ENCODE peak calls at places on chromosomes 13 and 19, in six cellular contexts. One of them, this sample, is unnamed.

GRCh38 chr13:42981317-42981716 is 10.7 kb downstream of the EPSTI1 start:
- DNase-seq in AG09309: no peak
- DNase-seq in B cell: no peak
- DNase-seq in fibroblast of mammary gland: peak; percentile 79
- DNase-seq in H9: no peak
- DNase-seq in Caco-2: no peak
- DNase-seq in this sample: no peak

GRCh38 chr19:1313695-1314613 is 28.3 kb downstream of the EFNA2 start:
- DNase-seq in AG09309: no peak
- DNase-seq in B cell: no peak
- DNase-seq in fibroblast of mammary gland: no peak
- DNase-seq in H9: no peak
- DNase-seq in Caco-2: no peak
- DNase-seq in this sample: peak; percentile 82

GRCh38 chr19:36489920-36490415 is 607 bp upstream of the ZNF566 start:
- DNase-seq in AG09309: peak; percentile 83
- DNase-seq in B cell: peak; percentile 82
- DNase-seq in fibroblast of mammary gland: peak; percentile 90
- DNase-seq in H9: peak; percentile 96
- DNase-seq in Caco-2: peak; percentile 95
- DNase-seq in this sample: peak; percentile 69

GRCh38 chr19:10011974-10012373 is 1.3 kb upstream of the RDH8 start:
- DNase-seq in AG09309: no peak
- DNase-seq in B cell: no peak
- DNase-seq in fibroblast of mammary gland: no peak
- DNase-seq in H9: no peak
- DNase-seq in Caco-2: no peak
- DNase-seq in this sample: no peak

GRCh38 chr13:98890186-98890585 is 87.7 kb downstream of the DOCK9 start:
- DNase-seq in AG09309: peak; percentile 91
- DNase-seq in B cell: no peak
- DNase-seq in fibroblast of mammary gland: peak; percentile 99
- DNase-seq in H9: no peak
- DNase-seq in Caco-2: no peak
- DNase-seq in this sample: no peak

GRCh38 chr13:113820813-113821651 is 42.8 kb downstream of the GAS6 start:
- DNase-seq in AG09309: peak; percentile 95
- DNase-seq in B cell: no peak
- DNase-seq in fibroblast of mammary gland: peak; percentile 99
- DNase-seq in H9: no peak
- DNase-seq in Caco-2: no peak
- DNase-seq in this sample: no peak

GRCh38 chr13:101092985-101093384 is 323.3 kb downstream of the NALCN start:
- DNase-seq in AG09309: no peak
- DNase-seq in B cell: no peak
- DNase-seq in fibroblast of mammary gland: peak; percentile 3
- DNase-seq in H9: no peak
- DNase-seq in Caco-2: no peak
- DNase-seq in this sample: no peak

GRCh38 chr13:40562975-40563349 is 103.5 kb downstream of the FOXO1 start:
- DNase-seq in AG09309: no peak
- DNase-seq in B cell: no peak
- DNase-seq in fibroblast of mammary gland: no peak
- DNase-seq in H9: no peak
- DNase-seq in Caco-2: no peak
- DNase-seq in this sample: no peak

GRCh38 chr13:82791035-82791434 is 1091.2 kb downstream of the SLITRK1 start:
- DNase-seq in AG09309: no peak
- DNase-seq in B cell: no peak
- DNase-seq in fibroblast of mammary gland: no peak
- DNase-seq in H9: no peak
- DNase-seq in Caco-2: no peak
- DNase-seq in this sample: no peak

GRCh38 chr19:3550947-3551807 is 6.2 kb downstream of the MFSD12 start:
- DNase-seq in AG09309: no peak
- DNase-seq in B cell: no peak
- DNase-seq in fibroblast of mammary gland: no peak
- DNase-seq in H9: no peak
- DNase-seq in Caco-2: no peak
- DNase-seq in this sample: no peak

GRCh38 chr19:1811942-1812425 is at the start of gene ATP8B3:
- DNase-seq in AG09309: no peak
- DNase-seq in B cell: peak; percentile 79
- DNase-seq in fibroblast of mammary gland: no peak
- DNase-seq in H9: no peak
- DNase-seq in Caco-2: no peak
- DNase-seq in this sample: peak; percentile 97

GRCh38 chr19:40718774-40719391 is 2.0 kb downstream of the ITPKC start:
- DNase-seq in AG09309: no peak
- DNase-seq in B cell: no peak
- DNase-seq in fibroblast of mammary gland: peak; percentile 67
- DNase-seq in H9: peak; percentile 57
- DNase-seq in Caco-2: peak; percentile 97
- DNase-seq in this sample: no peak

GRCh38 chr19:14577885-14578427 is 4.9 kb upstream of the CLEC17A start:
- DNase-seq in AG09309: no peak
- DNase-seq in B cell: peak; percentile 74
- DNase-seq in fibroblast of mammary gland: no peak
- DNase-seq in H9: peak; percentile 69
- DNase-seq in Caco-2: no peak
- DNase-seq in this sample: no peak

GRCh38 chr13:44159633-44160279 is 213.9 kb upstream of the SERP2 start:
- DNase-seq in AG09309: no peak
- DNase-seq in B cell: no peak
- DNase-seq in fibroblast of mammary gland: peak; percentile 11
- DNase-seq in H9: no peak
- DNase-seq in Caco-2: no peak
- DNase-seq in this sample: no peak

GRCh38 chr19:42288881-42289555 is 12.9 kb upstream of the PRR19 start:
- DNase-seq in AG09309: no peak
- DNase-seq in B cell: no peak
- DNase-seq in fibroblast of mammary gland: no peak
- DNase-seq in H9: no peak
- DNase-seq in Caco-2: peak; percentile 37
- DNase-seq in this sample: no peak

GRCh38 chr19:42286349-42287016 is 15.4 kb upstream of the PRR19 start:
- DNase-seq in AG09309: no peak
- DNase-seq in B cell: no peak
- DNase-seq in fibroblast of mammary gland: peak; percentile 49
- DNase-seq in H9: peak; percentile 24
- DNase-seq in Caco-2: no peak
- DNase-seq in this sample: no peak

GRCh38 chr19:42287017-42287825 is 14.7 kb upstream of the PRR19 start:
- DNase-seq in AG09309: no peak
- DNase-seq in B cell: no peak
- DNase-seq in fibroblast of mammary gland: no peak
- DNase-seq in H9: peak; percentile 33
- DNase-seq in Caco-2: peak; percentile 38
- DNase-seq in this sample: no peak

GRCh38 chr19:42288411-42288810 is 13.5 kb upstream of the PRR19 start:
- DNase-seq in AG09309: no peak
- DNase-seq in B cell: no peak
- DNase-seq in fibroblast of mammary gland: no peak
- DNase-seq in H9: no peak
- DNase-seq in Caco-2: no peak
- DNase-seq in this sample: no peak

GRCh38 chr19:42287826-42288107 is 14.2 kb upstream of the PRR19 start:
- DNase-seq in AG09309: no peak
- DNase-seq in B cell: no peak
- DNase-seq in fibroblast of mammary gland: no peak
- DNase-seq in H9: no peak
- DNase-seq in Caco-2: no peak
- DNase-seq in this sample: no peak
- TF ChIP-seq CTCF in AG09309: no peak
- TF ChIP-seq CTCF in B cell: no peak
- TF ChIP-seq CTCF in fibroblast of mammary gland: no peak
- TF ChIP-seq CTCF in H9: no peak
- TF ChIP-seq CTCF in Caco-2: no peak
- TF ChIP-seq CTCF in this sample: no peak

DNA sequence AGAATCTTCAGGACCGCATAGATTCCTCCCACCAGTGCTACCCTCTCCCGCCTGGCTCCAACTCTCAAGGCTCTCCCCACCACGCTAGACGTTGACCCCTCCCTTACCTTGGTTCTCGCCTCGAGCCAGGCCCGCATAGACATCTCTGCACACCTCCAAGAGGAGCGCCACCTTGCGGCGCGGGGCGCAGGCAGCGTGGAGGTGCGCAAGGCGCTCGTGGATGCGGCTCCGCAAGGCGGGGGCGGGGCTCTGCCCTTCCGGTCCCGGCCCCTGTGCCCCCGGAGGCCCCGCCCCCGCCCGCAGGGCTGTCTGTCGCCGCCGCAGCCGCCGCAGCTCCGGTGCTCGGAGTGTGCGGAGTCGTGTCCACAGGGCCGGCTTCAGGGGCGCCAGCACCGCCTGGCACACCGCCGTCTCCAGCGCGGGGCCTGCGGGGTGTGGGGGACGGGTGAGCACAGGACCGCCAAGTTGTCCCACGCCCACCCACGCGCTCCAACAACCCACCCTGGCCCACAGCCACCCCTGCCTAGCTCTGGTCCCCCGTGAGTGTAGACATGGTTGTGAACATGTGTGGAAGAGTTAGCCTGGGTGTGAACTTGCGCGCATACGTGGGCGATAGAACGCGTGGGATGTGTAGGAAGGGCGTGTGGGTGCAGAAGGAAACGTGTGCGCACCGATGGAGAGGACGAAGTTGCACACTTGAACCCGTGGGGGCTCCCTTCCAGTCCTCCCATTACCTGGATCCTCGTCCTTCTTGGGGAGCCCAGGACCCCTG is 8.1 kb downstream of the RINL start:
- DNase-seq in AG09309: no peak
- DNase-seq in B cell: peak; percentile 91
- DNase-seq in fibroblast of mammary gland: peak; percentile 45
- DNase-seq in H9: peak; percentile 84
- DNase-seq in Caco-2: no peak
- DNase-seq in this sample: peak; percentile 87
- TF ChIP-seq CTCF in AG09309: peak; percentile 77
- TF ChIP-seq CTCF in B cell: peak; percentile 86
- TF ChIP-seq CTCF in fibroblast of mammary gland: peak; percentile 62
- TF ChIP-seq CTCF in H9: peak; percentile 87
- TF ChIP-seq CTCF in Caco-2: no peak
- TF ChIP-seq CTCF in this sample: peak; percentile 78

GRCh38 chr13:39417131-39417530 is 185.9 kb downstream of the LHFPL6 start:
- DNase-seq in AG09309: no peak
- DNase-seq in B cell: no peak
- DNase-seq in fibroblast of mammary gland: no peak
- DNase-seq in H9: peak; percentile 45
- DNase-seq in Caco-2: no peak
- DNase-seq in this sample: no peak
- TF ChIP-seq CTCF in AG09309: peak; percentile 7
- TF ChIP-seq CTCF in B cell: no peak
- TF ChIP-seq CTCF in fibroblast of mammary gland: peak; percentile 31
- TF ChIP-seq CTCF in H9: peak; percentile 65
- TF ChIP-seq CTCF in Caco-2: peak; percentile 36
- TF ChIP-seq CTCF in this sample: peak; percentile 5

DNA sequence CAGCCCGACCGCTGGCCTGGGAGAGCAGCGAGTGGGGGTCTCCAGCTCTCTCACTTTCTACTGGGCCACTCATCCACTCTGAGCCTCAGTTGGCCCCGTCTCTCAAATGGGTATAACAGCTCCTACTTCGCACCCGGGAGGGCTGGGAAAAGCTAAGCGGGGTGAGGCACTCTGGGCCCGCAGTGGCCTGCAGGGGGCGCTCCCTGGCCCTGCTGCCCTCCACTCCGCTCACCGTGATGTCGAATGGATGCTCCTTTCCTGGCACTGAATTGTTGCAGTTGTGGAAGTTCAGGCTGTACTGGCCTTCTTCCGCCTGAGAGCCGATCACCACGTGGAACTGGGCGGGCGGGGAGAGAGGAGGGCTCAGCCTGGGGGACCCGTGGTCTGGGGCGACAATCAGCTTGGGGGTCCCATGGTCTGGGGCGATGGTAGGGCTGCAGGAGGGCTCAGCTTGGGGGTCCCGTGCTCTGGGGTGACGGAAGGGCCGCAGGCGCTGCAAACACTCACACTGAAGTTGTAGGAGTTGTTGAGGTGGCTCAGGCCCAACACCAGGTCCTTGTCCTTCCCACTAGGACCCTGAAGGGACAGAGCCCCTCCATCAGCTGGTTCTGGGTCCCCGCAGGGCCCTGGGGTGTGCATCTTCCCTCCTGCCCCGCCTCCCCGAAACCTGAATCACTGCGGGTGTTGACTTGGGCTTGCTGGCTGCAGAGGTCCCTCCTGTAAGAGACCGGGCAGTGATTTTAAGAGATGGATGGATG is 3.9 kb downstream of the GPR108 start:
- DNase-seq in AG09309: no peak
- DNase-seq in B cell: no peak
- DNase-seq in fibroblast of mammary gland: no peak
- DNase-seq in H9: no peak
- DNase-seq in Caco-2: no peak
- DNase-seq in this sample: no peak
- TF ChIP-seq CTCF in AG09309: peak; percentile 26
- TF ChIP-seq CTCF in B cell: peak; percentile 23
- TF ChIP-seq CTCF in fibroblast of mammary gland: peak; percentile 8
- TF ChIP-seq CTCF in H9: peak; percentile 76
- TF ChIP-seq CTCF in Caco-2: no peak
- TF ChIP-seq CTCF in this sample: no peak

DNA sequence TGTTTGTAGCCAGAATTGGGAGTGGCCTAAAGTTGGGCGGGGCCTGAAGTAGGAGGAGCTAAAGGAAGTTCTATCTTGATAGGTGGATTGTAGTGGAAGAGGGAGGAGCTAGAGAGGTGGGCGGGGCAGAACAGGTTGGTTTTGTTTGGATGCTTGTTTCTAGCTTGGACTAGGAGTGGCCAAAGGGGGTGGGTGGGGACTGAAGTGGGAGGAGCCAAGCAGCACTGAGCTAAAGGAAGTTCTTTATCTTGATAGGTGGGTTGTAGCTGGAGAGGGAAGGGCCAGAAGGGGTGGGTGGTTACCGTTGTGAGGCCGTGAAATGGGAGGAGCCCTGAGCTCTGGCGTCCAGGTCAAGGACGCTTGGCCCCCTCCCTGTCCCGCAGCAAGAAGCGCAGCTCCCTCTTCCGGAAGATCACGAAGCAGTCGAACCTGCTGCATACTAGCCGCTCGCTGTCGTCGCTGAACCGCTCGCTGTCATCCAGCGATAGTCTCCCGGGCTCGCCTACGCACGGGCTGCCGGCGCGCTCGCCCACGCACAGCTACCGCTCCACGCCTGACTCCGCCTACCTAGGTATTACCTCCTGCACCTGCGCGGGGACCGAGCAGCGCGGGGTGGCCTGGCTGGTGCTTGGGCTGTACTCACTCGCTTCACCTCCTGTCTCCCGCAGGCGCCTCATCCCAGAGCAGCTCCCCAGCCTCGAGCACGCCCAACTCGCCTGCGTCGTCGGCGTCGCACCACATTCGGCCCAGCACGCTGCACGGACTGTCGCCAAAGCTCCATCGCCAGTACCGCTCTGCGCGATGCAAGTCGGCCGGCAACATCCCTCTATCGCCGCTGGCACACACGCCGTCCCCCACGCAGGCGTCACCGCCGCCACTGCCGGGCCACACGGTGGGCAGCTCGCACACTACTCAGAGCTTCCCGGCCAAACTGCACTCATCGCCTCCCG is 8.0 kb downstream of the DNASE2 start:
- DNase-seq in AG09309: no peak
- DNase-seq in B cell: no peak
- DNase-seq in fibroblast of mammary gland: peak; percentile 61
- DNase-seq in H9: peak; percentile 84
- DNase-seq in Caco-2: peak; percentile 84
- DNase-seq in this sample: no peak
- TF ChIP-seq CTCF in AG09309: no peak
- TF ChIP-seq CTCF in B cell: no peak
- TF ChIP-seq CTCF in fibroblast of mammary gland: no peak
- TF ChIP-seq CTCF in H9: no peak
- TF ChIP-seq CTCF in Caco-2: no peak
- TF ChIP-seq CTCF in this sample: no peak

This sample was measured in D721Med.